ENCODE peak calls at places on chromosomes 16 and 17, in five cellular contexts. One of them, this sample, is unnamed. For H3K36me3, the result is how much of the 10 kb centered on the place peaks cover.

GRCh38 chr17:50283714-50284432 is 9.6 kb downstream of the TMEM92 start:
- DNase-seq in transverse colon: no peak
- DNase-seq in Peyer's patch: no peak
- DNase-seq in ascending aorta: no peak
- DNase-seq in adrenal gland: no peak
- DNase-seq in this sample: no peak

GRCh38 chr16:15548482-15548891 is 94.5 kb downstream of the MARF1 start:
- DNase-seq in adrenal gland: no peak
- DNase-seq in Peyer's patch: no peak
- DNase-seq in ascending aorta: no peak
- DNase-seq in transverse colon: no peak
- DNase-seq in this sample: no peak

GRCh38 chr17:20171741-20172377 is 162.7 kb downstream of the SPECC1 start:
- DNase-seq in adrenal gland: no peak
- DNase-seq in Peyer's patch: no peak
- DNase-seq in transverse colon: no peak
- DNase-seq in ascending aorta: no peak
- DNase-seq in this sample: no peak

GRCh38 chr16:14278749-14279148 is 207.6 kb downstream of the MRTFB start:
- DNase-seq in ascending aorta: no peak
- DNase-seq in adrenal gland: no peak
- DNase-seq in transverse colon: no peak
- DNase-seq in Peyer's patch: no peak
- DNase-seq in this sample: no peak

GRCh38 chr17:77131919-77132318 is 8.8 kb upstream of the SEC14L1 start:
- DNase-seq in adrenal gland: peak
- DNase-seq in transverse colon: no peak
- DNase-seq in ascending aorta: no peak
- DNase-seq in Peyer's patch: no peak
- DNase-seq in this sample: no peak

GRCh38 chr17:45276031-45276430 is 14.1 kb upstream of the SPATA32 start:
- DNase-seq in Peyer's patch: no peak
- DNase-seq in ascending aorta: no peak
- DNase-seq in adrenal gland: no peak
- DNase-seq in transverse colon: no peak
- DNase-seq in this sample: no peak

GRCh38 chr16:22004321-22004720 is 3.4 kb upstream of the PDZD9 start:
- DNase-seq in adrenal gland: no peak
- DNase-seq in ascending aorta: no peak
- DNase-seq in Peyer's patch: no peak
- DNase-seq in transverse colon: no peak
- DNase-seq in this sample: no peak

GRCh38 chr17:41540921-41541625 is 13.0 kb upstream of the KRT19 start:
- DNase-seq in transverse colon: no peak
- DNase-seq in adrenal gland: no peak
- DNase-seq in ascending aorta: no peak
- DNase-seq in Peyer's patch: no peak
- DNase-seq in this sample: no peak

GRCh38 chr16:85613609-85614337 is 651 bp downstream of the GSE1 start:
- DNase-seq in ascending aorta: peak
- DNase-seq in transverse colon: peak
- DNase-seq in adrenal gland: peak
- DNase-seq in Peyer's patch: peak
- DNase-seq in this sample: peak

GRCh38 chr16:14109077-14109775 is 38.1 kb downstream of the MRTFB start:
- DNase-seq in ascending aorta: no peak
- DNase-seq in transverse colon: no peak
- DNase-seq in Peyer's patch: no peak
- DNase-seq in adrenal gland: no peak
- DNase-seq in this sample: no peak

GRCh38 chr17:31629696-31630470 is 229.2 kb downstream of the COPRS start:
- DNase-seq in Peyer's patch: no peak
- DNase-seq in ascending aorta: no peak
- DNase-seq in adrenal gland: no peak
- DNase-seq in transverse colon: no peak
- DNase-seq in this sample: no peak

GRCh38 chr16:88192601-88193000 is 190.2 kb upstream of the ZNF469 start:
- DNase-seq in adrenal gland: no peak
- DNase-seq in Peyer's patch: no peak
- DNase-seq in transverse colon: no peak
- DNase-seq in ascending aorta: no peak
- DNase-seq in this sample: no peak

DNA sequence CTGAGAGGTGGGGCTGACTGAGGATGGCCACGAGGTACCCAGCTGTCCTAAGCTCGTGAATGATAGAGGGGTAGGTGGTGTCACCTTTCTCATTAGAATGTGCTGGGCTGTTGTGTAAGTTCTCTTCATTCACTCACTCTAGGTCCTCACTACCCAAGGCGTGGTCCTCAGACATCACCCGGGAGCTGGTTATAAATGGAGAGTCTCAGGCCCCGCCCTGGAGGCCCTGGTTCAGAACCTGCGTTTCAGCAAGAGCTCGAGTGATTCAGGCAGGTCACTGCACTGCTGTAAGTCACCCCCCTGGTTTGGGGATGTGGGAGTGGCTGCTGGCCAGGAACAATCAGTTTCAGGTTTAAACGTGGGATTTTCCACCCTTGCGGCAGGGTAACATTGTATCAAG is 139.8 kb downstream of the FOXL1 start:
- DNase-seq in transverse colon: no peak
- DNase-seq in adrenal gland: no peak
- DNase-seq in ascending aorta: no peak
- DNase-seq in Peyer's patch: no peak
- DNase-seq in this sample: no peak
- TF ChIP-seq CTCF in transverse colon: no peak
- TF ChIP-seq CTCF in adrenal gland: no peak
- TF ChIP-seq CTCF in ascending aorta: no peak
- TF ChIP-seq CTCF in Peyer's patch: no peak
- TF ChIP-seq CTCF in this sample: no peak

GRCh38 chr16:30731411-30731810 is 16.8 kb upstream of the PHKG2 start:
- DNase-seq in Peyer's patch: no peak
- DNase-seq in transverse colon: no peak
- DNase-seq in adrenal gland: no peak
- DNase-seq in ascending aorta: no peak
- DNase-seq in this sample: no peak
- H3K36me3 ChIP-seq in Peyer's patch: under half
- H3K36me3 ChIP-seq in transverse colon: under half
- H3K36me3 ChIP-seq in adrenal gland: under half
- H3K36me3 ChIP-seq in ascending aorta: half or more
- H3K36me3 ChIP-seq in this sample: half or more

DNA sequence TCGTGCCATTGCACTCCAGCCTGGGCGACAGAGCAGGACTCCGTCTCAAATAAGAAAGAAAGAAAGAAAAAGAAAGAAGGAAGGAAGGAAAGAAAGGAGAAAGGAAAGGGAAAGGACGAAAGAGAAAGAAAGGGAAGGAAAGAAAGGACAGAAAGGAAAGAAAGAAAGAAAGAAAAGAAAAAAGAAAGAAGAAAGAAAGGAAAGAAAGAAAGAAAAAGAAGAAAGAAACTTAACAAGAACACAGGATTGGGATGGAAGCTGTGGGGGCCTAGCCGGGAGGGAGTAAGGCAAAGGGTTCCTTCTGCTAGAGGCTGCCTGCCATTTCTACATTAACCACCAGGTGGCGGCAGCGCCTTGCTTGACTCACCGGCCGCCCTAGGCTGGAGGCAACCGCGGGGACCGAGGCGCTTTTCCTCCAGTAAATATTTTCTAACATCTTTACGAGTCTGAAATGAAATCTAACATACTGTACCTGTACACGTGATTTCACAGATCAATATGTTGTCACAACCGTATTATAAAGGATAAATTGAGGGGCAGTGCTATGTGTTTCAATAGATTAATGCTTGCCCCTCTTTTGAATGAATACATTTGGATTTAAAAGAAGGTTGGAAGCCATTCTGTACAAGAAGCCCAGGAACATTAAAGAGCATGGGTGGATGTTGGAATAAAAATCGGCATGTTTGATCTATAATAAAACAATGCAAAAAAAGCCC is 6.1 kb downstream of the GJD3 start:
- DNase-seq in ascending aorta: peak
- DNase-seq in adrenal gland: peak
- DNase-seq in transverse colon: peak
- DNase-seq in Peyer's patch: peak
- DNase-seq in this sample: peak
- H3K4me3 ChIP-seq in ascending aorta: peak
- H3K4me3 ChIP-seq in adrenal gland: no peak
- H3K4me3 ChIP-seq in transverse colon: no peak
- H3K4me3 ChIP-seq in Peyer's patch: no peak
- H3K4me3 ChIP-seq in this sample: no peak

GRCh38 chr16:56605475-56605874 is 2.9 kb upstream of the MT2A start:
- DNase-seq in transverse colon: no peak
- DNase-seq in Peyer's patch: no peak
- DNase-seq in adrenal gland: no peak
- DNase-seq in ascending aorta: no peak
- DNase-seq in this sample: no peak

GRCh38 chr16:56601325-56601724 is 7.1 kb upstream of the MT2A start:
- DNase-seq in ascending aorta: no peak
- DNase-seq in transverse colon: no peak
- DNase-seq in adrenal gland: no peak
- DNase-seq in Peyer's patch: no peak
- DNase-seq in this sample: no peak

GRCh38 chr16:56606071-56606687 is 2.2 kb upstream of the MT2A start:
- DNase-seq in Peyer's patch: no peak
- DNase-seq in ascending aorta: peak
- DNase-seq in adrenal gland: peak
- DNase-seq in transverse colon: no peak
- DNase-seq in this sample: no peak

GRCh38 chr16:56604966-56605365 is 3.4 kb upstream of the MT2A start:
- DNase-seq in ascending aorta: no peak
- DNase-seq in adrenal gland: no peak
- DNase-seq in transverse colon: no peak
- DNase-seq in Peyer's patch: no peak
- DNase-seq in this sample: no peak

GRCh38 chr16:56603589-56603988 is 4.8 kb upstream of the MT2A start:
- DNase-seq in adrenal gland: peak
- DNase-seq in ascending aorta: no peak
- DNase-seq in transverse colon: peak
- DNase-seq in Peyer's patch: no peak
- DNase-seq in this sample: peak
- TF ChIP-seq CTCF in adrenal gland: peak
- TF ChIP-seq CTCF in ascending aorta: peak
- TF ChIP-seq CTCF in transverse colon: peak
- TF ChIP-seq CTCF in Peyer's patch: peak
- TF ChIP-seq CTCF in this sample: peak

DNA sequence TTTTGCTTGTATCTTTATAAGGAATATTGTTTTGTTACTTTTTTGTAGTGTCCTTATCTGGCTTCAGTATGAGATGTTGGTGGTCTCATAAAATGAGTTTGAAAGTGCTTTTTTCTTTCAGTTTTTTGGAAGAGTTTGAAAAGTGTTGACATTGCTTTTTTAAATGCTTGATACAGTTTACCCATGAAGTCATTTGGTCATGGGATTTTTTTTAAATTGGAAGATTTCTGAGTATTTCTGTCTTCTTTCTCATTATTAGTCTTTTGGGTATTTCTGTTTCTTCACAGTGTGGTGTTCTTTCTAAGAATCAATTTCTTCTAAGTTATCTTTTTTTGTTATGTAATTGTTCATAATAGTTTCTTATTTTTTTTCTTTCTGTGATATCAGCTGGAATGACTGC is 15.1 kb downstream of the ZNF267 start:
- DNase-seq in ascending aorta: no peak
- DNase-seq in transverse colon: no peak
- DNase-seq in Peyer's patch: no peak
- DNase-seq in adrenal gland: no peak
- DNase-seq in this sample: no peak
- H3K36me3 ChIP-seq in ascending aorta: under half
- H3K36me3 ChIP-seq in transverse colon: under half
- H3K36me3 ChIP-seq in Peyer's patch: under half
- H3K36me3 ChIP-seq in adrenal gland: under half
- H3K36me3 ChIP-seq in this sample: under half

DNA sequence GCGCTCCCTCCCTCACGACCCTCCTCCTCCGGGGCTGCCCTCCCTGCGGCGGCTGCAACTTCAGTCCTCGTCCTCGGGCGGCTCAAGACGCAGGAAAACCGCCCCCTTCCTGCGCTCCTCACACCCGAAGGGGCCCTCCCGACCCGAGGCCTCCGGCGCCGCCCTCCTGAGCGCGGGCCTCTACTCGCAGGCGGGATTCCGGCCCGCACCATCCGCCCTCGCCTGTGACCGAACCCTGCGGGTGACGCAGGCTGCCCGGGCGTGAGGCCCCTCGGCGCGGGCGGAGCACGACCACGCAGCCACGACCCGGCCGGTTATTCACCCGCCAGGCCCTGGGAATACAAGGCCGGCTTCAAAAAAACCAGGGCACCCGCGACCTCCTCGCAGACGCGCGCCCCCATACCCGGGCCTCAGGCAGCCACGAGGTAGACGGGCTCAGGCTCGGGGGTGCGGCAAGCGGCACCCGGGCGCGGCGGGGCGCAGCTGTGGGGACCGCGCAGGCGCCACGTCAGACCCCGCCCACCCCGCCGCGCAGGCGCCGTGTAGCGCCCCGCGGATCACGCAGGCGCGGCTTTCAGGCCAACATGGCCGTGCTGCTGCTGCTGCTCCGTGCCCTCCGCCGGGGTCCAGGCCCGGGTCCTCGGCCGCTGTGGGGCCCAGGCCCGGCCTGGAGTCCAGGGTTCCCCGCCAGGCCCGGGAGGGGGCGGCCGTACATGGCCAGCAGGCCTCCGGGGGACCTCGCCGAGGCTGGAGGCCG is at the start of gene SPG7:
- DNase-seq in transverse colon: peak
- DNase-seq in Peyer's patch: peak
- DNase-seq in adrenal gland: peak
- DNase-seq in ascending aorta: peak
- DNase-seq in this sample: peak
- H3K4me3 ChIP-seq in transverse colon: peak
- H3K4me3 ChIP-seq in Peyer's patch: peak
- H3K4me3 ChIP-seq in adrenal gland: peak
- H3K4me3 ChIP-seq in ascending aorta: peak
- H3K4me3 ChIP-seq in this sample: peak

DNA sequence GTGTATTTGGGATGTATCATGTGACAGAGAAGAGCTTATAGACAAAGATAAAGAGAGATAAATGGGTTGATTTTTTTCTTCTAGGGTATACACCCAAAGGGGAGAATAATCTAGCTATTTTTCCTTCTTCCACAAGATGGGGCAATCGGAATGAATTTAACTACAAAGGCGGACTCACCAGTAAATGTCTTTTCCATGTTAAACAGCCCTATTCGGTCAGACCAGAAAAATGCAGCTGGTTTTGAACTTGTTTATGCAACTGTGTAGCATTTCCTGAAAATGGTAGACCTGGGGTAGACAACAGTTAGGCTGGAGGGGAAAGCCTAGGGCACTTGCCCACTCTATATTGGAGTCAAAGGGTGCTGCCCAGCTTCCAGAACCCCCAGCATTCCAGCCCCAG is 477.1 kb downstream of the TOX3 start:
- DNase-seq in transverse colon: no peak
- DNase-seq in adrenal gland: no peak
- DNase-seq in ascending aorta: no peak
- DNase-seq in Peyer's patch: no peak
- DNase-seq in this sample: no peak
- TF ChIP-seq CTCF in transverse colon: peak
- TF ChIP-seq CTCF in adrenal gland: no peak
- TF ChIP-seq CTCF in ascending aorta: peak
- TF ChIP-seq CTCF in Peyer's patch: peak
- TF ChIP-seq CTCF in this sample: no peak

DNA sequence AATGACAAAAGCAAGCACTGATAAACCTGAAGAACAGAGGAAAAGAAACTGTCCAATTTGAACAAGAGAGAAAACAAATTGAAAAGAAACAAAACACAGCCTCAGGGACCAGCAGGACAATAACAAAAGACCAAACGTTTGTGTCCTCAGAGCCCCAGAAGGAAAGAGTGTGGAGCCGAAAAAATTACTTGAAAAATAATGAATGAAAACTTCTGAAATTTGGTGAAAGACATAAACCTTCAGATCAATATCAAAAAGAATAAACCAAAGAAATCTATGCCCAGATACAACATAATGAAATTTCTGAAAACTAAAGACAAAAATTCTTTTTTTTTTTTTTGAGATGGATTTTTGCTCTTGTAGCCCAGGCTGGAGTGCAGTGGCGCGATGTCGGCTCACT is 45.6 kb downstream of the CCDC57 start:
- DNase-seq in ascending aorta: no peak
- DNase-seq in transverse colon: no peak
- DNase-seq in adrenal gland: no peak
- DNase-seq in Peyer's patch: no peak
- DNase-seq in this sample: no peak
- H3K36me3 ChIP-seq in ascending aorta: under half
- H3K36me3 ChIP-seq in transverse colon: under half
- H3K36me3 ChIP-seq in adrenal gland: under half
- H3K36me3 ChIP-seq in Peyer's patch: under half
- H3K36me3 ChIP-seq in this sample: under half